ENCODE peak calls at places on chromosomes 12 and 14, in five cellular contexts. M, I, N, R and Y are unnamed samples.

GRCh38 chr14:90107789-90108188 is 46.0 kb downstream of the KCNK13 start:
- DNase-seq in M (no peak), I (no peak), N (no peak), R (no peak), Y (no peak)

GRCh38 chr14:51018521-51018920 is 74.2 kb upstream of the PYGL start:
- DNase-seq in M (no peak), I (no peak), N (no peak), R (no peak), Y (no peak)

GRCh38 chr12:25286837-25287236 is 36.1 kb upstream of the KRAS start:
- DNase-seq in M (no peak), I (peak), N (no peak), R (no peak), Y (no peak)

GRCh38 chr14:96587823-96588385 is 85.7 kb downstream of the PAPOLA start:
- DNase-seq in M (no peak), I (no peak), N (no peak), R (no peak), Y (no peak)

GRCh38 chr12:108457006-108457733 is 57.9 kb upstream of the FICD start:
- DNase-seq in M (no peak), I (peak), N (peak), R (no peak), Y (no peak)

GRCh38 chr14:105013150-105013787 is 7.6 kb downstream of the CDCA4 start:
- DNase-seq in M (peak), I (no peak), N (no peak), R (no peak), Y (no peak)

GRCh38 chr14:89911018-89911919 is 43.3 kb downstream of the EFCAB11 start:
- DNase-seq in M (no peak), I (no peak), N (peak), R (no peak), Y (no peak)

GRCh38 chr14:100640481-100641273 is 53.5 kb upstream of the BEGAIN start:
- DNase-seq in M (no peak), I (no peak), N (no peak), R (no peak), Y (no peak)

GRCh38 chr14:70856851-70857498 is 47.7 kb upstream of the MAP3K9 start:
- DNase-seq in M (no peak), I (peak), N (no peak), R (no peak), Y (peak)

GRCh38 chr12:63844391-63845341 is at the start of gene SRGAP1:
- DNase-seq in M (peak), I (peak), N (peak), R (peak), Y (no peak)

GRCh38 chr12:114738460-114739184 is 54.6 kb upstream of the TBX3 start:
- DNase-seq in M (no peak), I (no peak), N (no peak), R (no peak), Y (no peak)

GRCh38 chr12:28129031-28129430 is 61.2 kb upstream of the CCDC91 start:
- DNase-seq in M (no peak), I (no peak), N (no peak), R (no peak), Y (no peak)

GRCh38 chr14:99075061-99075460 is 196.9 kb downstream of the BCL11B start:
- DNase-seq in M (no peak), I (no peak), N (no peak), R (no peak), Y (no peak)

GRCh38 chr14:65937079-65937803 is 524.7 kb downstream of the FUT8 start:
- DNase-seq in M (no peak), I (no peak), N (no peak), R (no peak), Y (no peak)

GRCh38 chr12:120247621-120248030 is 17.9 kb downstream of the PXN start:
- DNase-seq in M (no peak), I (no peak), N (no peak), R (no peak), Y (no peak)

GRCh38 chr12:6197996-6198395 is 2.2 kb upstream of the CD9 start:
- DNase-seq in M (no peak), I (no peak), N (no peak), R (no peak), Y (no peak)

GRCh38 chr14:29390046-29390841 is 537.4 kb downstream of the PRKD1 start:
- DNase-seq in M (no peak), I (no peak), N (peak), R (no peak), Y (no peak)

GRCh38 chr14:102603293-102603907 is 11.0 kb downstream of the RCOR1 start:
- DNase-seq in M (no peak), I (no peak), N (no peak), R (no peak), Y (no peak)

GRCh38 chr14:52575858-52576257 is 23.2 kb downstream of the GPR137C start:
- DNase-seq in M (no peak), I (no peak), N (no peak), R (no peak), Y (no peak)